ENCODE peak calls at places on chromosomes 5 and 9, in nine cellular contexts. K, B, M, A, T, J, I, F and D are unnamed samples.
A peak's percentile ranks its signal among the peaks of the same experiment; 100 is the strongest.

GRCh38 chr5:76715734-76716455 is at the start of gene F2R:
- DNase-seq in K (peak; percentile 57), B (peak; percentile 58), M (no peak), A (peak; percentile 81), T (peak; percentile 86), J (peak; percentile 69), I (peak; percentile 27), F (peak; percentile 86), D (no peak)

GRCh38 chr9:121650220-121651013 is 1.0 kb upstream of the DAB2IP start:
- DNase-seq in K (no peak), B (no peak), M (peak; percentile 34), A (no peak), T (no peak), J (peak; percentile 62), I (peak; percentile 26), F (peak; percentile 61), D (peak; percentile 61)

GRCh38 chr9:112033237-112034215 is 136.9 kb downstream of the UGCG start:
- DNase-seq in K (no peak), B (no peak), M (no peak), A (no peak), T (no peak), J (no peak), I (no peak), F (no peak), D (no peak)

GRCh38 chr5:92215116-92215515 is 832.0 kb upstream of the ARRDC3 start:
- DNase-seq in K (no peak), B (no peak), M (no peak), A (no peak), T (no peak), J (no peak), I (no peak), F (no peak), D (no peak)

GRCh38 chr5:157148734-157149615 is 6.3 kb upstream of the MED7 start:
- DNase-seq in K (peak; percentile 73), B (peak; percentile 86), M (peak; percentile 57), A (peak; percentile 71), T (peak; percentile 95), J (peak; percentile 71), I (peak; percentile 54), F (peak; percentile 72), D (peak; percentile 61)

GRCh38 chr9:1366300-1366699 is 316.1 kb downstream of the DMRT2 start:
- DNase-seq in K (no peak), B (no peak), M (no peak), A (no peak), T (peak; percentile 84), J (no peak), I (no peak), F (no peak), D (no peak)

GRCh38 chr5:69042500-69042899 is 51.3 kb upstream of the SLC30A5 start:
- DNase-seq in K (no peak), B (no peak), M (no peak), A (no peak), T (no peak), J (no peak), I (no peak), F (no peak), D (no peak)

GRCh38 chr5:43396762-43397304 is 15.4 kb downstream of the CCL28 start:
- DNase-seq in K (peak; percentile 28), B (peak; percentile 61), M (no peak), A (peak; percentile 76), T (peak; percentile 90), J (peak; percentile 17), I (no peak), F (peak; percentile 17), D (no peak)

GRCh38 chr5:56815657-56816545 is 552 bp downstream of the MAP3K1 start:
- DNase-seq in K (peak; percentile 26), B (no peak), M (no peak), A (peak; percentile 73), T (peak; percentile 85), J (peak; percentile 41), I (peak; percentile 32), F (peak; percentile 32), D (no peak)

GRCh38 chr9:34211395-34211794 is 32.6 kb downstream of the UBAP1 start:
- DNase-seq in K (no peak), B (no peak), M (no peak), A (peak; percentile 34), T (no peak), J (no peak), I (no peak), F (no peak), D (no peak)

GRCh38 chr5:72835633-72836032 is 19.2 kb downstream of the TNPO1 start:
- DNase-seq in K (no peak), B (no peak), M (no peak), A (no peak), T (no peak), J (no peak), I (no peak), F (no peak), D (no peak)

GRCh38 chr9:81753436-81753835 is 64.1 kb upstream of the TLE1 start:
- DNase-seq in K (no peak), B (no peak), M (peak; percentile 32), A (no peak), T (no peak), J (no peak), I (no peak), F (no peak), D (no peak)

GRCh38 chr5:62652225-62652624 is 73.6 kb downstream of the LRRC70 start:
- DNase-seq in K (no peak), B (no peak), M (no peak), A (no peak), T (no peak), J (no peak), I (no peak), F (peak; percentile 47), D (no peak)

GRCh38 chr5:52580921-52581320 is 206.8 kb upstream of the ITGA1 start:
- DNase-seq in K (no peak), B (no peak), M (no peak), A (no peak), T (no peak), J (no peak), I (no peak), F (peak; percentile 11), D (no peak)

GRCh38 chr5:616342-617039 is 4.4 kb downstream of the CEP72 start:
- DNase-seq in K (no peak), B (no peak), M (no peak), A (no peak), T (no peak), J (peak; percentile 27), I (no peak), F (no peak), D (no peak)

GRCh38 chr5:51996356-51996861 is 613.2 kb downstream of the ISL1 start:
- DNase-seq in K (no peak), B (no peak), M (no peak), A (no peak), T (no peak), J (no peak), I (no peak), F (no peak), D (no peak)

GRCh38 chr5:134140530-134141201 is 26.2 kb downstream of the TCF7 start:
- DNase-seq in K (peak; percentile 47), B (peak; percentile 52), M (peak; percentile 65), A (peak; percentile 74), T (peak; percentile 88), J (peak; percentile 78), I (peak; percentile 57), F (peak; percentile 80), D (no peak)

GRCh38 chr5:159788835-159789331 is 127.4 kb upstream of the ADRA1B start:
- DNase-seq in K (no peak), B (no peak), M (no peak), A (no peak), T (no peak), J (no peak), I (no peak), F (no peak), D (no peak)

GRCh38 chr5:72951850-72952468 is 3.9 kb upstream of the FCHO2 start:
- DNase-seq in K (no peak), B (no peak), M (peak; percentile 88), A (no peak), T (no peak), J (peak; percentile 47), I (no peak), F (no peak), D (no peak)

GRCh38 chr5:176899946-176900782 is 1.0 kb upstream of the HK3 start:
- DNase-seq in K (no peak), B (no peak), M (no peak), A (no peak), T (no peak), J (no peak), I (no peak), F (no peak), D (no peak)

GRCh38 chr5:123500476-123500875 is 11.5 kb upstream of the CSNK1G3 start:
- DNase-seq in K (no peak), B (no peak), M (no peak), A (no peak), T (no peak), J (no peak), I (no peak), F (no peak), D (no peak)

GRCh38 chr5:149838881-149839739 is 105.5 kb downstream of the PDE6A start:
- DNase-seq in K (no peak), B (no peak), M (peak; percentile 85), A (no peak), T (no peak), J (peak; percentile 50), I (no peak), F (no peak), D (no peak)

GRCh38 chr9:78236511-78236950 is 656 bp downstream of the CEP78 start:
- DNase-seq in K (no peak), B (no peak), M (no peak), A (peak; percentile 48), T (no peak), J (peak; percentile 31), I (peak; percentile 7), F (peak; percentile 43), D (peak; percentile 40)

GRCh38 chr9:18673179-18673578 is 199.2 kb downstream of the ADAMTSL1 start:
- DNase-seq in K (no peak), B (no peak), M (no peak), A (no peak), T (no peak), J (no peak), I (no peak), F (peak; percentile 23), D (no peak)